ENCODE peak calls at places on chromosomes 5 and 9, in six cellular contexts. Q is anterior cingulate cortex, M is hepatocyte, D is G401, U is epithelial cell of esophagus, Z is hippocampal formation. I is an unnamed sample.

GRCh38 chr9:74609671-74610416 is 112.7 kb downstream of the RORB start:
- DNase-seq in Q (no peak), D (no peak), M (no peak), U (peak; percentile 5), Z (no peak), I (no peak)

GRCh38 chr9:136105398-136106135 is 10.5 kb upstream of the NACC2 start:
- DNase-seq in Z (no peak), Q (no peak), M (no peak), D (peak; percentile 58), U (no peak), I (no peak)

GRCh38 chr5:104283158-104283557 is 720.6 kb upstream of the NUDT12 start:
- DNase-seq in Z (no peak), D (no peak), Q (no peak), M (no peak), U (no peak), I (no peak)

GRCh38 chr5:24788829-24789509 is 144.2 kb upstream of the CDH10 start:
- DNase-seq in U (peak; percentile 2), M (no peak), D (no peak), Q (no peak), Z (no peak), I (no peak)

GRCh38 chr5:74040065-74040551 is 414.1 kb downstream of the ARHGEF28 start:
- DNase-seq in U (peak; percentile 78), Z (no peak), D (no peak), M (peak; percentile 58), Q (no peak), I (no peak)

GRCh38 chr9:108537756-108538155 is 318.0 kb downstream of the ACTL7B start:
- DNase-seq in Z (no peak), M (no peak), Q (no peak), D (no peak), U (no peak), I (no peak)

GRCh38 chr9:95771556-95772280 is 103.8 kb upstream of the ERCC6L2 start:
- DNase-seq in D (peak; percentile 59), M (peak; percentile 60), Z (no peak), Q (peak; percentile 10), U (no peak), I (no peak)

GRCh38 chr5:172362755-172363154 is 79.2 kb upstream of the UBTD2 start:
- DNase-seq in M (no peak), U (peak; percentile 34), Z (no peak), Q (no peak), D (no peak), I (no peak)

GRCh38 chr5:139543423-139543991 is 17.6 kb upstream of the UBE2D2 start:
- DNase-seq in U (peak; percentile 19), Q (peak; percentile 48), Z (peak; percentile 57), M (peak; percentile 61), D (peak; percentile 8), I (no peak)

GRCh38 chr5:150147580-150148407 is 7.9 kb downstream of the PDGFRB start:
- DNase-seq in Z (no peak), M (no peak), U (no peak), Q (peak; percentile 43), D (no peak), I (no peak)

GRCh38 chr5:51039915-51040314 is 343.3 kb upstream of the ISL1 start:
- DNase-seq in M (no peak), Q (no peak), U (no peak), Z (no peak), D (no peak), I (no peak)

GRCh38 chr5:3602713-3603502 is 7.3 kb downstream of the IRX1 start:
- DNase-seq in Z (no peak), Q (no peak), D (no peak), U (no peak), M (peak; percentile 71), I (no peak)

GRCh38 chr5:159240301-159240870 is 22.7 kb upstream of the UBLCP1 start:
- DNase-seq in M (no peak), Z (no peak), D (peak; percentile 47), Q (no peak), U (peak; percentile 68), I (no peak)

GRCh38 chr9:113872485-113873143 is 3.5 kb upstream of the ZNF618 start:
- DNase-seq in U (peak; percentile 72), M (no peak), Q (no peak), D (no peak), Z (no peak), I (no peak)

GRCh38 chr9:72210522-72210921 is 61.3 kb downstream of the GDA start:
- DNase-seq in M (peak; percentile 17), Z (no peak), D (no peak), U (peak; percentile 70), Q (no peak), I (no peak)

GRCh38 chr9:118331622-118332045 is 627.4 kb downstream of the TLR4 start:
- DNase-seq in Z (no peak), D (peak; percentile 54), U (peak; percentile 51), M (peak; percentile 59), Q (no peak), I (no peak)

GRCh38 chr5:175685701-175686350 is 28.0 kb downstream of the HRH2 start:
- DNase-seq in U (no peak), Q (no peak), Z (no peak), D (no peak), M (no peak), I (no peak)

GRCh38 chr9:123414226-123414625 is 58.2 kb downstream of the CRB2 start:
- DNase-seq in D (no peak), M (no peak), Z (no peak), U (no peak), Q (no peak), I (no peak)

GRCh38 chr9:31355965-31356364 is 1028.5 kb upstream of the ACO1 start:
- DNase-seq in Q (no peak), Z (no peak), U (peak; percentile 26), D (no peak), M (no peak), I (peak; percentile 84)

GRCh38 chr5:111278824-111279504 is 54.8 kb downstream of the CAMK4 start:
- DNase-seq in M (peak; percentile 67), D (no peak), U (peak; percentile 73), Q (no peak), Z (peak; percentile 14), I (peak; percentile 40)

GRCh38 chr5:75681125-75681830 is 36.0 kb downstream of the POC5 start:
- DNase-seq in M (peak; percentile 49), Q (no peak), U (peak; percentile 57), D (peak; percentile 67), Z (no peak), I (peak; percentile 54)

GRCh38 chr9:129677456-129677855 is 12.0 kb downstream of the PRRX2 start:
- DNase-seq in Q (no peak), D (no peak), Z (no peak), M (no peak), U (no peak), I (no peak)